ENCODE peak calls at places on chromosome 5, in nine cellular contexts. G is GM12878, N is adrenal gland, P is heart left ventricle, F is upper lobe of left lung, Y is stomach, X is breast epithelium, I is ovary, T is esophagus squamous epithelium. D is an unnamed sample.

GRCh38 chr5:154157483-154158378 is 32.8 kb upstream of the GALNT10 start:
- DNase-seq in G (no peak), I (no peak), F (no peak), X (no peak), P (no peak), N (no peak), T (no peak), Y (no peak), D (no peak)

GRCh38 chr5:68274847-68275700 is 59.5 kb downstream of the PIK3R1 start:
- DNase-seq in T (no peak), F (no peak), G (no peak), P (no peak), I (no peak), X (no peak), Y (no peak), N (no peak), D (no peak)

GRCh38 chr5:54895816-54896341 is 89.5 kb downstream of the ESM1 start:
- DNase-seq in N (peak), Y (peak), P (peak), F (no peak), X (no peak), G (no peak), T (no peak), I (no peak), D (peak)

GRCh38 chr5:55218966-55219365 is 8.1 kb downstream of the MCIDAS start:
- DNase-seq in N (no peak), G (no peak), P (no peak), X (no peak), I (no peak), T (no peak), F (peak), Y (peak), D (no peak)

GRCh38 chr5:123035320-123035949 is 1.1 kb downstream of the PPIC start:
- DNase-seq in N (peak), F (no peak), Y (peak), X (peak), I (peak), P (peak), T (no peak), G (no peak), D (no peak)

GRCh38 chr5:100644776-100645175 is 109.6 kb downstream of the FAM174A start:
- DNase-seq in T (no peak), I (no peak), P (no peak), F (no peak), X (no peak), Y (no peak), N (no peak), G (no peak), D (no peak)

GRCh38 chr5:8993031-8993430 is 552.8 kb downstream of the SEMA5A start:
- DNase-seq in P (no peak), Y (no peak), F (no peak), X (no peak), T (no peak), G (no peak), I (no peak), N (no peak), D (no peak)

GRCh38 chr5:154002093-154002492 is 36.6 kb downstream of the FAM114A2 start:
- DNase-seq in X (no peak), G (no peak), P (peak), N (peak), I (peak), T (no peak), Y (no peak), F (no peak), D (no peak)

GRCh38 chr5:121424976-121425375 is 426.7 kb upstream of the FTMT start:
- DNase-seq in G (no peak), P (no peak), N (no peak), T (no peak), F (no peak), Y (no peak), X (no peak), I (no peak), D (no peak)

GRCh38 chr5:53424691-53425597 is 55.5 kb upstream of the FST start:
- DNase-seq in X (no peak), N (no peak), I (no peak), F (no peak), T (no peak), G (no peak), Y (no peak), P (no peak), D (no peak)

GRCh38 chr5:83340511-83340918 is 131.0 kb upstream of the VCAN start:
- DNase-seq in P (no peak), I (no peak), T (no peak), X (no peak), N (no peak), Y (no peak), F (no peak), G (no peak), D (no peak)

GRCh38 chr5:125043781-125044391 is 297.4 kb upstream of the ZNF608 start:
- DNase-seq in Y (peak), N (peak), I (peak), T (no peak), F (no peak), X (peak), G (no peak), P (peak), D (peak)

GRCh38 chr5:107388111-107388861 is 282.5 kb downstream of the EFNA5 start:
- DNase-seq in N (no peak), T (no peak), Y (no peak), I (no peak), F (no peak), P (no peak), G (peak), X (no peak), D (no peak)

GRCh38 chr5:144088211-144088965 is 82.1 kb downstream of the YIPF5 start:
- DNase-seq in I (no peak), N (no peak), P (no peak), T (no peak), F (no peak), X (no peak), Y (no peak), G (no peak), D (no peak)

GRCh38 chr5:147628054-147628895 is 118.4 kb upstream of the DPYSL3 start:
- DNase-seq in Y (peak), X (no peak), F (no peak), P (peak), G (peak), N (peak), T (no peak), I (no peak), D (peak)

GRCh38 chr5:142545653-142546322 is 140.1 kb downstream of the FGF1 start:
- DNase-seq in T (no peak), Y (no peak), F (no peak), X (no peak), G (no peak), N (no peak), I (no peak), P (no peak), D (no peak)

GRCh38 chr5:151923865-151924264 is 786 bp downstream of the GLRA1 start:
- DNase-seq in P (no peak), X (no peak), G (no peak), T (no peak), F (no peak), I (no peak), N (no peak), Y (no peak), D (no peak)

GRCh38 chr5:24703934-24704333 is 59.2 kb upstream of the CDH10 start:
- DNase-seq in F (no peak), X (no peak), T (no peak), P (no peak), G (no peak), N (no peak), Y (no peak), I (no peak), D (no peak)

GRCh38 chr5:176651472-176651980 is 4.2 kb downstream of the TSPAN17 start:
- DNase-seq in I (no peak), G (no peak), T (no peak), X (no peak), Y (no peak), F (no peak), N (peak), P (no peak), D (no peak)

GRCh38 chr5:131634666-131634995 is 398 bp downstream of the RAPGEF6 start:
- DNase-seq in Y (peak), N (peak), X (no peak), T (peak), I (no peak), F (no peak), P (peak), G (no peak), D (peak)

GRCh38 chr5:139389701-139390638 is at the start of gene MZB1:
- DNase-seq in N (no peak), P (peak), F (no peak), G (peak), X (no peak), T (no peak), Y (no peak), I (no peak), D (no peak)

GRCh38 chr5:124843596-124843899 is 97.1 kb upstream of the ZNF608 start:
- DNase-seq in I (no peak), T (no peak), F (no peak), G (no peak), X (no peak), P (no peak), N (no peak), Y (no peak), D (no peak)

GRCh38 chr5:35129921-35130485 is 82.3 kb upstream of the AGXT2 start:
- DNase-seq in Y (peak), T (no peak), P (no peak), I (no peak), F (no peak), G (peak), X (no peak), N (no peak), D (peak)

GRCh38 chr5:1208743-1209551 is 7.6 kb downstream of the SLC6A19 start:
- DNase-seq in Y (peak), N (no peak), G (no peak), F (peak), X (no peak), T (no peak), P (no peak), I (no peak), D (no peak)

GRCh38 chr5:50856720-50857119 is 190.3 kb downstream of the PARP8 start:
- DNase-seq in N (no peak), Y (no peak), X (no peak), G (peak), F (no peak), P (no peak), I (no peak), T (no peak), D (no peak)

GRCh38 chr5:62111428-62111827 is 194.6 kb upstream of the KIF2A start:
- DNase-seq in I (no peak), N (no peak), P (no peak), F (no peak), T (no peak), G (no peak), Y (no peak), X (no peak), D (no peak)

GRCh38 chr5:113204525-113205161 is 228.0 kb downstream of the DCP2 start:
- DNase-seq in X (peak), Y (no peak), P (peak), N (peak), G (no peak), T (no peak), I (peak), F (no peak), D (peak)

GRCh38 chr5:175214152-175214551 is 229.8 kb downstream of the DRD1 start:
- DNase-seq in P (no peak), G (no peak), I (no peak), F (no peak), X (no peak), N (peak), T (no peak), Y (no peak), D (no peak)

DNA sequence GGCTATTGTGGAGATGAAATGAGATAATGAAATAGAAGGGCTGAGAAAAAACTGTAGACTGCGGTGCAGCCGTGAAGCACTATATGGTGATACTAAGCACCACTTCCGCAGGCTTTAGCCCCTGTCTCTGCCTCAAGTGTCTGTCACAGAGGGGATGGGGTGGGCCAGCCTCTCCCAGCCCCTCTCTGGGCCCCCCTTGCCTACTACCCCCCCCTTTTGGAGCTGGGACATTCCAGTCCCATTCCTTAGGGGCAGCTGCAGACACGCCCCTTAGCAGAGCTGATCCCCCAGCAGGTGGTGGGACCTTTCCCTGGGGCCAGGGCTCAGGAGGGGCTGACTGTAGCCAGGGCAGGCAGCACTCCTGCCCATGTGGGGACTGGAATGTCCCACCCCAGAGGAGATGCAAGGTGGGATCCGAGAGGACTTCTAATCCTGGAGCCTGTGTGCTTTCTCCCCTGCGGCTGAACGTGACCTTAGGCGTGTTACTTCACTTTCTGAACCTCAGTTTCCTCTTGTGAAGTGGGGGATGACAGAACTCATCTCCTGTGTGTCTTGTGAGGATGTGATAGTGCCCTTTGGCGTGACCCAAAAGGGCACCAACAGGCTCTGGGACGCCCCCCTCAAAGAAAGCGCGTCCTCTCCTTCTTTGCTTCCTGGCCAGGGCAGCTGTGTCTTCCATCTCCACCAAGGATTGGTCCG is 2.0 kb downstream of the N4BP3 start:
- DNase-seq in F (no peak), G (no peak), N (no peak), P (no peak), I (no peak), X (no peak), T (no peak), Y (no peak), D (no peak)
- H3K4me3 ChIP-seq in F (peak), G (peak), N (no peak), P (peak), I (no peak), X (no peak), T (peak), Y (peak), D (no peak)

DNA sequence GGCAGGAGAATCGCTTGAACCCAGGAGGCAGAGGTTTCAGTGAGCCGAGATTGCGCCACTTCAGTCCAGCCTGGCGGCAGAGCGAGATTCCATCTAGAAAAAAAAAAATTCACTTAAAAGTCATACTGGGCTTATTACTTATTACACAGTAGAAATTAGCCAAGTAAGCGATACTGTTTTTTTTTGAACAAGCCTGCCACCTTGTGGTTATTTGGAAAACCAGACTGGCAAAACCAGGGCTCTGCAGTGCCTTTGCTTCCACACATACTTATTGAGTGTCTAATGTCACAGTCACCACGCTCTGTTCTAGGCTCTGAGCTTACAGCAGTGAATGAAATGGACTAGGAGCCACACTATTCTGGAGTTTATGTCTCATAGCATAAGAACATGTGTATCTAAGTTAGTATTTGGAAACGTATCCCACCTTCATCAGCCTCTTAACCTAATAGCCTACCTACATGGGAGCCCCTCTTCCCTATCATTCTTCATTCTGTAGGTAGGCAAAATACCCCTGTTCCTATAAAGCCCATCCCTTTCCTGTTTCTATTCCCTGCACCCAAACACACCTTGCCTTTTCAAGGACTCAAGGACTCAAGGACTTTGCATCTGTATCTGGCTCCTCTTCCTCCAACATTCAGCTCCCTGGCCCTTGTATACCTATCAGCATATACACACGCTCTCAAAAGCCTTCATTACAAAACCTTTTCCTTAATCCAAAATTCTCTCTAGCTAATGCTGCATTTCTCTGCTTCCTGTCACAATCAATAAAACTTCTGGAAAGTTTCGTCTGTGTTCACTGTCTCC is 13.9 kb upstream of the BASP1 start:
- DNase-seq in G (no peak), X (no peak), Y (no peak), F (no peak), T (no peak), P (no peak), I (no peak), N (no peak), D (peak)
- TF ChIP-seq CTCF in G (peak), X (peak), Y (peak), F (peak), T (peak), P (peak), I (peak), N (peak), D (no peak)

GRCh38 chr5:181235689-181236366 is 7.9 kb downstream of the RACK1 start:
- DNase-seq in F (no peak), N (no peak), X (no peak), I (no peak), G (no peak), P (no peak), Y (no peak), T (no peak), D (peak)
- TF ChIP-seq POLR2A in F (no peak), N (no peak), X (no peak), I (no peak), G (peak), P (no peak), Y (no peak), T (no peak), D (no peak)

GRCh38 chr5:74540582-74540981 is 99.9 kb downstream of the ENC1 start:
- DNase-seq in N (no peak), I (no peak), F (no peak), X (no peak), P (no peak), Y (no peak), G (no peak), T (no peak), D (no peak)

GRCh38 chr5:74542477-74542876 is 98.1 kb downstream of the ENC1 start:
- DNase-seq in I (no peak), G (no peak), Y (no peak), P (no peak), T (no peak), N (no peak), X (no peak), F (no peak), D (no peak)

GRCh38 chr5:74544811-74545210 is 95.7 kb downstream of the ENC1 start:
- DNase-seq in I (no peak), Y (no peak), P (no peak), X (no peak), G (no peak), N (no peak), F (no peak), T (no peak), D (no peak)

GRCh38 chr5:74541381-74541781 is 99.1 kb downstream of the ENC1 start:
- DNase-seq in X (no peak), G (no peak), I (no peak), F (no peak), N (no peak), P (no peak), T (no peak), Y (no peak), D (no peak)

DNA sequence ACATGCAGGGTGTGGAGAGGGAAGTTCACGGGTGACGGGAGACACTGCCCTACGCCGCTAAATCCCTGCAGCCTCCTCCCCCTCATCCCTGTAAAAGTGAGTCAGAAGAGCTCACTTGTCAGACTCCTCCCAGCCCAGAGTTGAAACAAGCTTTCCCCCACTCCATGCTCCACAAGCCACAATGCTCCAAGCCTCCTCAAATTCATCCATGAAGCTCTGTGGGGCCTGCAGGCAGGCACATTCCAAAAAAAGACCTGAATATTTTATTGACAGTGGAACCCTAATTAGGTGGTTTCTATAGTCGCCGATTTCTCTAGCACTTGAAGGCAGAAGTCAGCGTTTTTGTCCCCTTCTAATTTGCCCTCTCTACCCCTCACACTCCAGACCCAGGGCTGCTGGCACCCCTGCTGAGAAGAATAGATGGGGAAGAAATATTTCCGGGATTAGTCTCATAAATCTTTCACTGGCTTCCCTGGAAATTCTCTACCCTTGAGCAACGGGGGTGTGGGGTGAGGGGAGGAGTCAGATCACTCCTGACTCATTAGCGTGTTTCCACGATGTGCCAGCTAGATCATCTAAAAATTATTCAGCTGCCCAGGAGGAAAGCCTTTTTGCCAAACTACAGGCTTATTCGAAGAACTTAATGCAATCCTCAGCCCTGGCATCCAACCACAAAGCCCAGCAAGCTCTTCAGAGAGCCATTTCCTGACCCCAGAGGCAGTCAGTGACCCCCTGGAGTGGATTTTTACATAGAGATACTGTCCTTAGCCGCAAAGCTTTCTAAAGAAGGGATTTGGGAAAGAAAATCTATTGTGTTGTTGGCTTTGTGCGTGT is 97.1 kb downstream of the ENC1 start:
- DNase-seq in F (no peak), X (no peak), Y (no peak), I (peak), P (no peak), N (no peak), G (no peak), T (no peak), D (peak)
- H3K4me3 ChIP-seq in F (no peak), X (no peak), Y (no peak), I (no peak), P (no peak), N (no peak), G (no peak), T (no peak), D (no peak)

GRCh38 chr5:94893404-94894145 is 275.1 kb downstream of the SLF1 start:
- DNase-seq in X (no peak), Y (no peak), F (no peak), G (no peak), P (no peak), N (no peak), T (no peak), I (no peak), D (no peak)
- TF ChIP-seq CTCF in X (no peak), Y (no peak), F (no peak), G (peak), P (peak), N (no peak), T (no peak), I (no peak), D (no peak)

DNA sequence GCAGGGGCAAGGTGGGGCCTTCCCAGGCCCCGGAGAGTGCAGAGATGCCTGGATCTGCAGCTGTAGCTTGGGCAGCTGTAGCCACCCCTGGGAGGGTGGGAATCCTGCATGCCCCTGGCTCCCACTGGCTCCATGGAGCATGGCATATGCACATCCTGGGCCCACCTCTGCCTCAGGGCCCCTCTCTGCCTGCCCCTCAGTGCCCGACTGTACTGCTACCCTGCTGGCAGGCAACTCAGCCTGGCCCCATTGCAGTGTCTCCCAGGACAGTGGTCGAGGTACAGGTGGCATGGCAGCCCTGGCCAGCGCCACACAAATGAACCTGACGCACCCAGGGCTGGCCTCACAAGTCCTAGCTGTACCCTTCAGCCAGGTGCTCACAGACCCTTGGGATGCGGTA is 23.9 kb downstream of the JMY start:
- DNase-seq in F (peak), Y (no peak), N (no peak), I (no peak), P (no peak), X (no peak), G (no peak), T (no peak), D (no peak)
- TF ChIP-seq POLR2A in F (no peak), Y (no peak), N (no peak), I (no peak), P (no peak), X (no peak), G (no peak), T (no peak), D (no peak)

GRCh38 chr5:88876714-88877113 is 6.3 kb downstream of the MEF2C start:
- DNase-seq in N (no peak), Y (no peak), P (no peak), G (no peak), F (no peak), X (no peak), I (no peak), T (no peak), D (no peak)
- H3K4me3 ChIP-seq in N (no peak), Y (no peak), P (peak), G (peak), F (no peak), X (no peak), I (no peak), T (no peak), D (no peak)